ENCODE peak calls at places on chromosome 19, in six cellular contexts. D is heart left ventricle, B is kidney, E is small intestine, H is MM.1S, Q is pancreas. W is an unnamed sample. For H3K36me3, the result is how much of the 10 kb centered on the place peaks cover.

GRCh38 chr19:14366529-14366928 is 14.7 kb upstream of the ADGRE5 start:
- DNase-seq in D (peak), B (peak), E (peak), H (peak), Q (peak), W (peak)

GRCh38 chr19:14782978-14783545 is 4.7 kb upstream of the ADGRE2 start:
- DNase-seq in D (no peak), B (no peak), E (no peak), H (no peak), Q (no peak), W (no peak)

GRCh38 chr19:13610042-13610691 is 103.9 kb upstream of the CACNA1A start:
- DNase-seq in D (no peak), B (no peak), E (peak), H (no peak), Q (peak), W (no peak)

GRCh38 chr19:14774373-14774772 is 4.0 kb downstream of the ADGRE2 start:
- DNase-seq in D (no peak), B (no peak), E (no peak), H (no peak), Q (no peak), W (no peak)

GRCh38 chr19:6739390-6739883 is at the start of gene TRIP10:
- DNase-seq in D (peak), B (peak), E (peak), H (peak), Q (peak), W (peak)

GRCh38 chr19:15642807-15643206 is 2.1 kb downstream of the CYP4F3 start:
- DNase-seq in D (no peak), B (no peak), E (no peak), H (no peak), Q (no peak), W (no peak)

GRCh38 chr19:5985098-5985783 is 7.3 kb upstream of the RANBP3 start:
- DNase-seq in D (no peak), B (no peak), E (no peak), H (no peak), Q (no peak), W (no peak)

GRCh38 chr19:16604615-16605014 is 23.4 kb downstream of the MED26 start:
- DNase-seq in D (no peak), B (no peak), E (no peak), H (no peak), Q (no peak), W (no peak)

GRCh38 chr19:31567776-31568175 is 218.5 kb upstream of the TSHZ3 start:
- DNase-seq in D (no peak), B (no peak), E (no peak), H (no peak), Q (no peak), W (no peak)

GRCh38 chr19:43754312-43754561 is 525 bp downstream of the SMG9 start:
- DNase-seq in D (no peak), B (no peak), E (no peak), H (no peak), Q (no peak), W (no peak)

GRCh38 chr19:22532388-22533310 is 101.5 kb upstream of the ZNF492 start:
- DNase-seq in D (peak), B (peak), E (no peak), H (no peak), Q (peak), W (no peak)

GRCh38 chr19:32405431-32406160 is at the start of gene DPY19L3:
- DNase-seq in D (peak), B (peak), E (peak), H (peak), Q (peak), W (peak)

GRCh38 chr19:58569191-58569942 is 3.8 kb downstream of the MZF1 start:
- DNase-seq in D (no peak), B (peak), E (no peak), H (no peak), Q (peak), W (no peak)

GRCh38 chr19:18867751-18868150 is 28.2 kb downstream of the CERS1 start:
- DNase-seq in D (no peak), B (no peak), E (no peak), H (no peak), Q (no peak), W (no peak)

GRCh38 chr19:16208847-16209246 is 11.1 kb downstream of the AP1M1 start:
- DNase-seq in D (no peak), B (no peak), E (no peak), H (no peak), Q (no peak), W (no peak)

GRCh38 chr19:14361824-14362223 is 19.4 kb upstream of the ADGRE5 start:
- DNase-seq in D (no peak), B (no peak), E (no peak), H (no peak), Q (no peak), W (peak)

GRCh38 chr19:18221815-18222725 is 4.2 kb downstream of the PDE4C start:
- DNase-seq in D (no peak), B (no peak), E (no peak), H (no peak), Q (no peak), W (no peak)

GRCh38 chr19:29702958-29703320 is 12.1 kb downstream of the C19orf12 start:
- DNase-seq in D (no peak), B (no peak), E (peak), H (no peak), Q (no peak), W (no peak)

GRCh38 chr19:47098608-47099007 is 15.0 kb downstream of the ZC3H4 start:
- DNase-seq in D (no peak), B (no peak), E (no peak), H (no peak), Q (no peak), W (no peak)

GRCh38 chr19:30371157-30371845 is 883 bp upstream of the ZNF536 start:
- DNase-seq in D (no peak), B (no peak), E (no peak), H (no peak), Q (no peak), W (no peak)

GRCh38 chr19:30649934-30650614 is 277.9 kb downstream of the ZNF536 start:
- DNase-seq in D (no peak), B (no peak), E (peak), H (peak), Q (peak), W (peak)

GRCh38 chr19:31470952-31471351 is 121.7 kb upstream of the TSHZ3 start:
- DNase-seq in D (no peak), B (no peak), E (no peak), H (no peak), Q (no peak), W (no peak)

GRCh38 chr19:16581971-16582343 is 9.7 kb upstream of the SLC35E1 start:
- DNase-seq in D (no peak), B (no peak), E (no peak), H (no peak), Q (no peak), W (no peak)

GRCh38 chr19:9883764-9884163 is 48.6 kb downstream of the PIN1 start:
- DNase-seq in D (no peak), B (no peak), E (no peak), H (no peak), Q (no peak), W (no peak)

GRCh38 chr19:30887042-30887441 is 462.2 kb downstream of the TSHZ3 start:
- DNase-seq in D (no peak), B (no peak), E (no peak), H (no peak), Q (no peak), W (no peak)

GRCh38 chr19:12985049-12985776 is 10.1 kb upstream of the NFIX start:
- DNase-seq in D (peak), B (peak), E (peak), H (peak), Q (peak), W (no peak)

GRCh38 chr19:40799558-40800338 is 757 bp downstream of the EGLN2 start:
- DNase-seq in D (peak), B (peak), E (no peak), H (no peak), Q (peak), W (peak)

GRCh38 chr19:40798997-40799557 is at the start of gene EGLN2:
- DNase-seq in D (no peak), B (no peak), E (no peak), H (no peak), Q (no peak), W (no peak)

GRCh38 chr19:40798223-40798996 is 581 bp upstream of the EGLN2 start:
- DNase-seq in D (peak), B (peak), E (peak), H (peak), Q (peak), W (peak)

GRCh38 chr19:40797963-40798222 is 1.1 kb upstream of the EGLN2 start:
- DNase-seq in D (no peak), B (no peak), E (no peak), H (no peak), Q (no peak), W (no peak)

DNA sequence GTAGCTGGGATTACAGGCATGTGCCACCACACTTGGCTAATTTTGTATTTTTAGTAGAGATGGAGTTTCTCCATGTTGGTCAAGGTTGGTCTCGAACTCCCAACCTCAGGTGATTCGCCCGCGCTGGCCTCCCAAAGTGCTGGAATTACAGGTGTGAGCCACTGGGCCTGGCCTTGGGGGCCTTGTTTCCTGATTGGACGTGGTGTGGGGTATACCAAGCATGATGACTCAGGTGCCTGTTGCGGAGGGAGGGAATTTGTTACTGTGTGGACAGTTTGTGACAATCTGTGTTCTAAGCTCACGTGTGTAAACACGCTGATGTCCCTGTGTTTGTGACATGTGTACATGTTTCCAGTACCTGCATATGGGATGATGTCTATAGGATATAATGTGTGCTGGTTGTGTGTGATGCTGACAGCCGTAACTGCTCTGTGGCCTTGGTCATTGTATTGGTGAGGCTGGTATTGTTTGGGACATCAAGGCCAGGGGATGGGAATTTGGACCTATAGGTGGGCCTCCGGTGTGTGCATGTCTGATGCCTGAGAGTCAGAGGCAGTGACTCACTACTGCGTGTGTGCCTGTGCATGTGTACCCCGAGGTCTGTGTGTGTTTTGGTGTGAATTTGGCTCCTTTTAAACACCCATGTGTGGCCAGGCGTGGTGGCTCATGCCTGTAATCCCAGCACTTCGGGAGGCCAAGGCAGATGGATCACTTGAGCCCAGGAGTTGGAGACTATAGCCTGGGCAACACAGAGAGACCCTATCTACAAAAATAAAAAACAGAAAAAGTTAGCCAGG is 1.6 kb upstream of the EGLN2 start:
- DNase-seq in D (no peak), B (peak), E (no peak), H (no peak), Q (no peak), W (no peak)
- H3K4me3 ChIP-seq in D (no peak), B (no peak), E (no peak), H (no peak), Q (no peak), W (no peak)

GRCh38 chr19:677201-677600 is 1.0 kb downstream of the FSTL3 start:
- DNase-seq in D (peak), B (peak), E (no peak), H (no peak), Q (peak), W (peak)
- H3K27ac ChIP-seq in D (peak), B (peak), E (no peak), H (no peak), Q (peak), W (no peak)

DNA sequence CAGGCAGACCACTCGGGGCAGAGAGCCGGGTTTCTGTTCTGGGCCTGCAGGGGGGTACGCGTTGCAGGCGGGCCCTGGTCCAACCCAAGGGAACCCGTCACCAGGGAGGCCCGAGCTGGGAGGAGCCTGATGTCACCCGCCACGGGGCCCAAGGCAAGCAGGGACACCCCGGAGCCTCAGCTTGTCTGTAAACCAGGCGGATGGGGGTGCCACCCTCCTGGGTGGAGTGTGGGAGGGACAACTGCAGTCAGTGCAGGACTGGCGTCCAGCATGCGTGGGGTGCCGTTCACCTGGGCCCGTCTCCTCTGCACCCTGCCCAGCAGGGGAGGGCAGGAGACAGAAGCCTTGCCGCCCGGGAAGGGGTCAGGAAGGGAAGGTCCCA is 7.0 kb downstream of the CACTIN start:
- DNase-seq in D (no peak), B (peak), E (no peak), H (no peak), Q (no peak), W (no peak)
- H3K36me3 ChIP-seq in D (under half), B (under half), E (under half), H (under half), Q (under half), W (under half)

DNA sequence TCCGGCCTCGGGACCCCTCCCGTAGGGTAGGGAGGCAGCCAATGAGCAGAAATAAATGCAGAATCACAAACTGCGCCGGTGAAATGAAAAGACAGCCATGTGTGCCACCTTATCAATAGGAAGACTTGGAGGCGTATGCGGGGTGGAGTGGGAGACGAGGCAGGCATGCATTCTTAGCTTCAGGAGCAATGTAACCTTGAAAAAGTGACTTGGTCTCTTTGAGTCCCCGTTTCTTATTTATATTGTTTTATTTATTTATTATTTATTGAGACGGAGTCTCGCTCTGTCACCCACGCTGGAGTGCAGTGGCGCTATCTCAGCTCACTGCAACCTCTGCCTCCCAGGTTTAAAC is 16.0 kb downstream of the SSC5D start:
- DNase-seq in D (no peak), B (no peak), E (no peak), H (no peak), Q (no peak), W (no peak)
- H3K4me3 ChIP-seq in D (peak), B (no peak), E (peak), H (no peak), Q (no peak), W (no peak)

GRCh38 chr19:38728752-38729541 is 15.3 kb downstream of the CAPN12 start:
- DNase-seq in D (peak), B (peak), E (no peak), H (no peak), Q (no peak), W (no peak)

GRCh38 chr19:38729653-38730469 is 14.4 kb downstream of the CAPN12 start:
- DNase-seq in D (peak), B (peak), E (peak), H (peak), Q (peak), W (peak)

GRCh38 chr19:38731654-38732301 is 12.5 kb downstream of the CAPN12 start:
- DNase-seq in D (no peak), B (peak), E (peak), H (no peak), Q (peak), W (no peak)

GRCh38 chr19:38730470-38730730 is 13.9 kb downstream of the CAPN12 start:
- DNase-seq in D (no peak), B (no peak), E (no peak), H (no peak), Q (no peak), W (no peak)

DNA sequence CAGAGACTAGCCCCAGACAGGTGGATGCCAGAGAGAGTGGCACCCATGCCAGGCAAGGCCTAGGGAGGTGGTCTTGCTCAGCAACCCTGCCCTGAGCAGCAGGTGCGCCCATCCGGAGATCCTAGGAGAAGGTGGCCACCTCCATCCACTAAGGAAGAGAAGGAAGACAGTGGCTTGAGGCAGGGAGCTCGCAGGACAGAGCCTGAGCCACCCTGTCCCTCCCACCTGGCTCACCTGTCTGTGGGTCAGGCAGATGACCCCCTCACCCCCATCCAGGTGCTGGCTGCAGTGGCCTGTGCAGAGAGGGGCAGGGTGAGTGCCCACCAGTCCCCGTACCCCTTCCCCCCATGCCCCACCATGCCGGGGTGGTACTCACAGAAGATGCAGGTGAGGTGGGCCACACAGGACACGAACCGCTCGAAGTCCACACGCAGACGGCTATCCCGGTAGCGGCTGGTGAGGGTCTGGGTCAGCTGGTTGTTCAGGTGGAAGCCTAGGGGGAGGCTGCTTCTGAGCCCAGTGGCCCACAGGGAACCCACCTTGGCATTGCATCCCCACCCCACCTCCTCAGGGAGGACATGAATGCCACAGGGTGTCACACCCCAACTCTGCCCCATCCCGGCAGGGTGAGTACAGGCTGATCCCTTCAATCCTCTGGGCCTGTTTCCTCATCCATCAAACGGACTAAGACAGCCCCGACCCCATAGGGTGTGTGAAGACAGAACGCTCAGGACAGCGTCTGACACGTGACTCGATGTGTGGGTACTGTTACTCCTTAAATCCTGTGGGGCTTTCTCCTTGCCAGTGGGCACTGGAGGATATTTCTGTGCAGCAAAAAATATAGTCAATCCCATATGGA is 13.3 kb downstream of the CAPN12 start:
- DNase-seq in D (no peak), B (peak), E (peak), H (no peak), Q (peak), W (no peak)
- H3K27ac ChIP-seq in D (peak), B (peak), E (peak), H (no peak), Q (peak), W (no peak)

DNA sequence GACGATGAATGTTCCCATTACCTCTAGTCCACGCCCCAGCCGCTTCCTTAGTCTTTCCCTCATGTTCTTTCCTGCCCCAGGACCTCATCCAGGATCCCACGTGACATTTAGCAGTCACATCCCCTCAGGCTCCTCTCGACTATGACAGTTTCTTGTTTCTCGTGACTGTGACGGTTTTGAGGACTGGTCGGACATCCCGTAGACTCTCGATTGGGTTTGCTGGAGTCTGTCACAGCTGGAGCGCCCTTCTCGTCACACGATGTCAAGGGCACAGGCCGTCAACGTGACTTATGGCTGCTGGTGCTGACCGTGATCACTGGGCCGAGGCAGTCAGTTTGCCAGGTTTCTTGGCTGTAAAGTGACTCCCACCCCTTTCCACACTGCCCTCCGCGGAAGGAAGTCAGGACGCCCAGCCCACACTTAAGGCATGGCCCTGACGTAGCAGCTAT is 22.8 kb downstream of the ELAVL1 start:
- DNase-seq in D (no peak), B (peak), E (no peak), H (no peak), Q (no peak), W (no peak)
- H3K36me3 ChIP-seq in D (half or more), B (under half), E (under half), H (under half), Q (under half), W (half or more)

GRCh38 chr19:39433480-39434079 is 2.2 kb downstream of the RPS16 start:
- DNase-seq in D (no peak), B (no peak), E (no peak), H (no peak), Q (no peak), W (no peak)
- H3K4me3 ChIP-seq in D (no peak), B (no peak), E (no peak), H (no peak), Q (no peak), W (no peak)

GRCh38 chr19:35554076-35554475 is 8.7 kb downstream of the TMEM147 start:
- DNase-seq in D (no peak), B (no peak), E (no peak), H (no peak), Q (no peak), W (no peak)
- H3K27ac ChIP-seq in D (no peak), B (no peak), E (no peak), H (no peak), Q (no peak), W (no peak)

GRCh38 chr19:7748171-7748570 is 837 bp upstream of the CD209 start:
- DNase-seq in D (no peak), B (no peak), E (no peak), H (no peak), Q (no peak), W (no peak)

GRCh38 chr19:7746903-7747884 is at the start of gene CD209:
- DNase-seq in D (no peak), B (no peak), E (no peak), H (no peak), Q (no peak), W (no peak)

GRCh38 chr19:7748756-7749155 is 1.4 kb upstream of the CD209 start:
- DNase-seq in D (no peak), B (no peak), E (no peak), H (no peak), Q (peak), W (no peak)

GRCh38 chr19:7756258-7756657 is 6.8 kb upstream of the CLEC4M start:
- DNase-seq in D (no peak), B (no peak), E (no peak), H (no peak), Q (no peak), W (no peak)

GRCh38 chr19:7751157-7751783 is 3.9 kb upstream of the CD209 start:
- DNase-seq in D (no peak), B (no peak), E (no peak), H (no peak), Q (no peak), W (peak)
- H3K36me3 ChIP-seq in D (under half), B (under half), E (under half), H (under half), Q (under half), W (under half)